ENCODE peak calls at places on chromosomes 6 and 20, in seven cellular contexts. W, J, Y, G, N, M and C are unnamed samples.

GRCh38 chr6:61809004-61809595 is 476.9 kb downstream of the KHDRBS2 start:
- DNase-seq in J (peak; percentile 27), G (no peak), W (no peak), N (no peak), Y (no peak), M (no peak), C (no peak)

GRCh38 chr6:446418-447366 is 55.1 kb downstream of the IRF4 start:
- DNase-seq in W (no peak), N (no peak), M (no peak), G (no peak), Y (peak; percentile 83), J (no peak), C (no peak)

GRCh38 chr6:142867988-142868818 is 76.8 kb downstream of the HIVEP2 start:
- DNase-seq in G (no peak), W (no peak), N (no peak), M (no peak), J (no peak), Y (no peak), C (no peak)

GRCh38 chr6:150720774-150721233 is 121.1 kb downstream of the PLEKHG1 start:
- DNase-seq in Y (no peak), N (no peak), J (no peak), M (no peak), G (no peak), W (no peak), C (no peak)

GRCh38 chr6:12749531-12750379 is 33.2 kb downstream of the PHACTR1 start:
- DNase-seq in N (no peak), G (no peak), M (peak; percentile 43), J (peak; percentile 19), Y (no peak), W (no peak), C (no peak)

GRCh38 chr6:44129841-44130322 is 2.5 kb downstream of the TMEM63B start:
- DNase-seq in N (no peak), W (no peak), M (no peak), J (no peak), G (no peak), Y (no peak), C (no peak)

GRCh38 chr6:44701637-44702101 is 314.2 kb downstream of the CDC5L start:
- DNase-seq in G (no peak), W (no peak), Y (no peak), M (no peak), J (peak; percentile 77), N (no peak), C (no peak)

GRCh38 chr20:11047559-11047958 is 373.8 kb upstream of the JAG1 start:
- DNase-seq in G (no peak), Y (no peak), J (no peak), N (peak; percentile 12), W (no peak), M (no peak), C (no peak)

GRCh38 chr20:48301189-48301588 is 515.9 kb upstream of the SULF2 start:
- DNase-seq in G (no peak), N (no peak), J (no peak), W (no peak), M (no peak), Y (no peak), C (no peak)